ENCODE peak calls at places on chromosomes 16 and 17, in ten cellular contexts. M is A549, Y is body of pancreas, P is heart left ventricle, T is testis, Z is sigmoid colon, D is uterus, R is H1, O is HCT116, S is adrenal gland. H is an unnamed sample.

GRCh38 chr16:86690970-86691369 is 112.6 kb downstream of the FOXL1 start:
- DNase-seq in M (no peak), Y (no peak), P (no peak), T (no peak), Z (no peak), D (no peak), R (no peak), O (no peak), S (no peak), H (no peak)

GRCh38 chr17:81339180-81339501 is 44.0 kb upstream of the SLC38A10 start:
- DNase-seq in M (no peak), Y (no peak), P (no peak), T (no peak), Z (no peak), D (no peak), R (no peak), O (no peak), S (no peak), H (no peak)

GRCh38 chr16:51151951-51152663 is 1.0 kb upstream of the SALL1 start:
- DNase-seq in M (peak; percentile 16), Y (peak; percentile 22), P (no peak), T (peak; percentile 41), Z (no peak), D (peak; percentile 91), R (peak; percentile 77), O (no peak), S (no peak), H (no peak)

GRCh38 chr17:14329900-14330491 is 29.1 kb downstream of the HS3ST3B1 start:
- DNase-seq in M (no peak), Y (no peak), P (no peak), T (no peak), Z (no peak), D (no peak), R (no peak), O (no peak), S (no peak), H (no peak)

GRCh38 chr16:17397499-17397891 is 73.3 kb downstream of the XYLT1 start:
- DNase-seq in M (peak; percentile 35), Y (peak; percentile 77), P (no peak), T (no peak), Z (no peak), D (peak; percentile 59), R (no peak), O (no peak), S (peak; percentile 89), H (no peak)

GRCh38 chr16:53988136-53988535 is 284.2 kb downstream of the FTO start:
- DNase-seq in M (no peak), Y (no peak), P (no peak), T (no peak), Z (no peak), D (no peak), R (no peak), O (no peak), S (no peak), H (no peak)

GRCh38 chr17:40451420-40451819 is 8.2 kb downstream of the IGFBP4 start:
- DNase-seq in M (no peak), Y (peak; percentile 30), P (peak; percentile 88), T (no peak), Z (peak; percentile 96), D (peak; percentile 91), R (no peak), O (no peak), S (peak; percentile 78), H (no peak)

GRCh38 chr17:29066603-29067002 is 23.7 kb downstream of the PIPOX start:
- DNase-seq in M (no peak), Y (no peak), P (no peak), T (no peak), Z (no peak), D (no peak), R (no peak), O (no peak), S (no peak), H (no peak)

GRCh38 chr17:49101054-49101534 is 31.5 kb upstream of the B4GALNT2 start:
- DNase-seq in M (no peak), Y (peak; percentile 78), P (no peak), T (no peak), Z (no peak), D (no peak), R (no peak), O (peak; percentile 72), S (no peak), H (no peak)

GRCh38 chr17:73705594-73705993 is 61.3 kb upstream of the SDK2 start:
- DNase-seq in M (peak; percentile 76), Y (peak; percentile 35), P (no peak), T (no peak), Z (no peak), D (no peak), R (no peak), O (no peak), S (peak; percentile 48), H (no peak)

GRCh38 chr17:19709841-19710240 is 6.5 kb downstream of the SLC47A2 start:
- DNase-seq in M (no peak), Y (no peak), P (no peak), T (peak; percentile 2), Z (no peak), D (no peak), R (no peak), O (no peak), S (no peak), H (no peak)

GRCh38 chr16:85316321-85316919 is 204.1 kb upstream of the CIBAR2 start:
- DNase-seq in M (peak; percentile 76), Y (peak; percentile 82), P (no peak), T (peak; percentile 73), Z (no peak), D (no peak), R (no peak), O (peak; percentile 83), S (peak; percentile 79), H (no peak)

GRCh38 chr16:65769776-65770438 is 596.6 kb upstream of the CDH5 start:
- DNase-seq in M (no peak), Y (no peak), P (no peak), T (no peak), Z (no peak), D (no peak), R (no peak), O (no peak), S (no peak), H (no peak)

GRCh38 chr16:69916445-69916844 is 34.7 kb upstream of the CLEC18A start:
- DNase-seq in M (no peak), Y (no peak), P (no peak), T (no peak), Z (no peak), D (no peak), R (no peak), O (no peak), S (no peak), H (no peak)

GRCh38 chr16:7791191-7791590 is 458.5 kb downstream of the RBFOX1 start:
- DNase-seq in M (no peak), Y (no peak), P (no peak), T (no peak), Z (no peak), D (no peak), R (no peak), O (no peak), S (no peak), H (no peak)

GRCh38 chr16:7792346-7792745 is 459.7 kb downstream of the RBFOX1 start:
- DNase-seq in M (no peak), Y (no peak), P (no peak), T (no peak), Z (no peak), D (no peak), R (no peak), O (no peak), S (no peak), H (no peak)
- TF ChIP-seq POLR2A in M (no peak), Y (no peak), P (no peak), T (no peak), Z (no peak), D (no peak), R (no peak), O (no peak), S (no peak), H (no peak)

GRCh38 chr16:28277537-28278388 is 14.6 kb upstream of the SBK1 start:
- DNase-seq in M (peak; percentile 81), Y (peak; percentile 86), P (peak; percentile 93), T (peak; percentile 97), Z (peak; percentile 92), D (peak; percentile 80), R (peak; percentile 73), O (peak; percentile 65), S (peak; percentile 83), H (no peak)
- H3K4me3 ChIP-seq in M (peak overlapping the region; percentile 46), Y (no peak overlapping the region), P (peak overlapping the region; percentile 53), T (peak overlapping the region; percentile 27), Z (peak overlapping the region; percentile 2), D (peak overlapping the region; percentile 29), R (peak overlapping the region; percentile 24), O (peak overlapping the region; percentile 51), S (no peak overlapping the region), H (peak overlapping the region; percentile 39)

GRCh38 chr16:80974649-80975376 is 31.9 kb downstream of the CMC2 start:
- DNase-seq in M (peak; percentile 20), Y (no peak), P (no peak), T (no peak), Z (no peak), D (no peak), R (no peak), O (peak; percentile 12), S (no peak), H (no peak)
- TF ChIP-seq CTCF in M (peak; percentile 48), Y (peak; percentile 21), P (no peak), T (peak; percentile 11), Z (no peak), D (no peak), R (no peak), O (peak; percentile 83), S (no peak), H (no peak)

GRCh38 chr17:32927724-32928526 is at the start of gene TMEM98:
- DNase-seq in M (no peak), Y (peak; percentile 37), P (no peak), T (peak; percentile 43), Z (no peak), D (peak; percentile 34), R (no peak), O (no peak), S (no peak), H (no peak)
- TF ChIP-seq POLR2A in M (no peak), Y (no peak), P (no peak), T (no peak), Z (no peak), D (no peak), R (no peak), O (no peak), S (no peak), H (no peak)